ENCODE peak calls at places on chromosome 20, in five cellular contexts. One of them, this sample, is unnamed.

GRCh38 chr20:60786686-60787217 is 465.3 kb upstream of the CDH4 start:
- DNase-seq in naive B cell: no peak
- DNase-seq in ELF-1: no peak
- DNase-seq in GM03348: no peak
- DNase-seq in astrocyte of the cerebellum: no peak
- DNase-seq in this sample: no peak

GRCh38 chr20:56875052-56875663 is 246.1 kb downstream of the TFAP2C start:
- DNase-seq in GM03348: peak; percentile 31
- DNase-seq in astrocyte of the cerebellum: peak; percentile 59
- DNase-seq in ELF-1: peak; percentile 91
- DNase-seq in naive B cell: no peak
- DNase-seq in this sample: no peak

GRCh38 chr20:58701431-58702160 is 9.0 kb downstream of the NPEPL1 start:
- DNase-seq in naive B cell: no peak
- DNase-seq in ELF-1: no peak
- DNase-seq in astrocyte of the cerebellum: no peak
- DNase-seq in GM03348: no peak
- DNase-seq in this sample: no peak

GRCh38 chr20:58073945-58074920 is 154.2 kb downstream of the ANKRD60 start:
- DNase-seq in naive B cell: no peak
- DNase-seq in GM03348: peak; percentile 80
- DNase-seq in ELF-1: no peak
- DNase-seq in astrocyte of the cerebellum: peak; percentile 70
- DNase-seq in this sample: no peak

GRCh38 chr20:4161447-4162251 is 146.3 kb upstream of the RNF24 start:
- DNase-seq in astrocyte of the cerebellum: no peak
- DNase-seq in GM03348: no peak
- DNase-seq in ELF-1: no peak
- DNase-seq in naive B cell: no peak
- DNase-seq in this sample: no peak

GRCh38 chr20:1324598-1325172 is 4.3 kb downstream of the SDCBP2 start:
- DNase-seq in ELF-1: no peak
- DNase-seq in GM03348: peak; percentile 54
- DNase-seq in astrocyte of the cerebellum: no peak
- DNase-seq in naive B cell: no peak
- DNase-seq in this sample: no peak

GRCh38 chr20:13342469-13343242 is 121.6 kb downstream of the ISM1 start:
- DNase-seq in ELF-1: peak; percentile 62
- DNase-seq in naive B cell: no peak
- DNase-seq in astrocyte of the cerebellum: no peak
- DNase-seq in GM03348: peak; percentile 68
- DNase-seq in this sample: no peak

GRCh38 chr20:9981834-9982233 is 53.0 kb upstream of the ANKEF1 start:
- DNase-seq in GM03348: no peak
- DNase-seq in astrocyte of the cerebellum: no peak
- DNase-seq in naive B cell: no peak
- DNase-seq in ELF-1: no peak
- DNase-seq in this sample: no peak

GRCh38 chr20:20083796-20084195 is 31.5 kb downstream of the CFAP61 start:
- DNase-seq in naive B cell: peak; percentile 33
- DNase-seq in astrocyte of the cerebellum: peak; percentile 8
- DNase-seq in GM03348: peak; percentile 31
- DNase-seq in ELF-1: no peak
- DNase-seq in this sample: no peak

GRCh38 chr20:17503501-17504325 is 27.5 kb downstream of the BFSP1 start:
- DNase-seq in ELF-1: no peak
- DNase-seq in naive B cell: no peak
- DNase-seq in astrocyte of the cerebellum: no peak
- DNase-seq in GM03348: no peak
- DNase-seq in this sample: no peak

GRCh38 chr20:46192376-46192944 is 74.3 kb downstream of the CD40 start:
- DNase-seq in naive B cell: no peak
- DNase-seq in ELF-1: no peak
- DNase-seq in GM03348: no peak
- DNase-seq in astrocyte of the cerebellum: no peak
- DNase-seq in this sample: no peak

GRCh38 chr20:11305406-11305805 is 612.3 kb upstream of the BTBD3 start:
- DNase-seq in GM03348: no peak
- DNase-seq in ELF-1: no peak
- DNase-seq in naive B cell: no peak
- DNase-seq in astrocyte of the cerebellum: no peak
- DNase-seq in this sample: no peak

GRCh38 chr20:32914031-32914430 is 55.3 kb downstream of the EFCAB8 start:
- DNase-seq in ELF-1: no peak
- DNase-seq in astrocyte of the cerebellum: no peak
- DNase-seq in GM03348: no peak
- DNase-seq in naive B cell: no peak
- DNase-seq in this sample: no peak

GRCh38 chr20:4018015-4018748 is 2.8 kb upstream of the RNF24 start:
- DNase-seq in GM03348: no peak
- DNase-seq in astrocyte of the cerebellum: no peak
- DNase-seq in naive B cell: no peak
- DNase-seq in ELF-1: no peak
- DNase-seq in this sample: no peak

GRCh38 chr20:44026932-44027685 is 112.5 kb downstream of the TOX2 start:
- DNase-seq in naive B cell: no peak
- DNase-seq in GM03348: peak; percentile 35
- DNase-seq in astrocyte of the cerebellum: no peak
- DNase-seq in ELF-1: no peak
- DNase-seq in this sample: no peak

GRCh38 chr20:20003088-20003954 is 13.8 kb upstream of the NAA20 start:
- DNase-seq in astrocyte of the cerebellum: no peak
- DNase-seq in naive B cell: no peak
- DNase-seq in GM03348: peak; percentile 19
- DNase-seq in ELF-1: no peak
- DNase-seq in this sample: peak; percentile 56

GRCh38 chr20:13638162-13638495 is 603 bp downstream of the TASP1 start:
- DNase-seq in ELF-1: no peak
- DNase-seq in naive B cell: no peak
- DNase-seq in GM03348: no peak
- DNase-seq in astrocyte of the cerebellum: no peak
- DNase-seq in this sample: no peak